ENCODE peak calls at places on chromosomes 5 and 9, in eight cellular contexts. U, E, D, H, Z, L, O and V are unnamed samples.

GRCh38 chr5:95779611-95780010 is 42.9 kb downstream of the GLRX start:
- DNase-seq in U (no peak), E (no peak), D (no peak), H (no peak), Z (no peak), L (no peak), O (no peak), V (no peak)

GRCh38 chr9:79685576-79685975 is 113.8 kb downstream of the TLE4 start:
- DNase-seq in U (no peak), E (no peak), D (no peak), H (no peak), Z (no peak), L (no peak), O (no peak), V (peak; percentile 48)

GRCh38 chr9:109278848-109279247 is 42.0 kb downstream of the EPB41L4B start:
- DNase-seq in U (no peak), E (no peak), D (no peak), H (no peak), Z (no peak), L (no peak), O (no peak), V (no peak)

GRCh38 chr5:171355302-171355724 is 32.3 kb upstream of the NPM1 start:
- DNase-seq in U (peak; percentile 51), E (no peak), D (no peak), H (no peak), Z (no peak), L (no peak), O (no peak), V (no peak)

GRCh38 chr9:124222918-124223720 is 34.6 kb upstream of the NEK6 start:
- DNase-seq in U (no peak), E (no peak), D (peak; percentile 25), H (no peak), Z (peak; percentile 6), L (peak; percentile 88), O (peak; percentile 82), V (no peak)

GRCh38 chr5:439636-440035 is 3.3 kb upstream of the EXOC3 start:
- DNase-seq in U (no peak), E (no peak), D (peak; percentile 29), H (no peak), Z (no peak), L (peak; percentile 28), O (no peak), V (no peak)

GRCh38 chr5:107668933-107669542 is 1.7 kb downstream of the EFNA5 start:
- DNase-seq in U (no peak), E (no peak), D (peak; percentile 76), H (peak; percentile 14), Z (no peak), L (no peak), O (peak; percentile 45), V (no peak)

GRCh38 chr9:16262467-16263261 is 607.8 kb downstream of the BNC2 start:
- DNase-seq in U (no peak), E (no peak), D (peak; percentile 85), H (no peak), Z (peak; percentile 69), L (no peak), O (peak; percentile 51), V (no peak)

GRCh38 chr9:111601237-111602018 is 2.0 kb upstream of the PTGR1 start:
- DNase-seq in U (no peak), E (no peak), D (no peak), H (no peak), Z (no peak), L (no peak), O (peak; percentile 64), V (no peak)

GRCh38 chr9:128657796-128658195 is 1.1 kb upstream of the DYNC2I2 start:
- DNase-seq in U (no peak), E (no peak), D (no peak), H (no peak), Z (no peak), L (no peak), O (no peak), V (no peak)

GRCh38 chr5:151454166-151454565 is 6.8 kb downstream of the SLC36A1 start:
- DNase-seq in U (no peak), E (no peak), D (no peak), H (peak; percentile 23), Z (no peak), L (no peak), O (peak; percentile 50), V (no peak)

GRCh38 chr9:136721339-136722092 is 9.1 kb downstream of the DIPK1B start:
- DNase-seq in U (no peak), E (no peak), D (peak; percentile 63), H (no peak), Z (peak; percentile 55), L (no peak), O (peak; percentile 12), V (no peak)

GRCh38 chr9:124882221-124882620 is 20.3 kb downstream of the ARPC5L start:
- DNase-seq in U (no peak), E (no peak), D (no peak), H (no peak), Z (no peak), L (no peak), O (no peak), V (no peak)

GRCh38 chr9:137039611-137040366 is 6.2 kb downstream of the NPDC1 start:
- DNase-seq in U (no peak), E (no peak), D (no peak), H (no peak), Z (no peak), L (no peak), O (no peak), V (no peak)

GRCh38 chr5:39208471-39208870 is 10.9 kb downstream of the FYB1 start:
- DNase-seq in U (no peak), E (no peak), D (no peak), H (no peak), Z (no peak), L (no peak), O (no peak), V (no peak)

GRCh38 chr5:129803403-129803802 is 55.5 kb downstream of the MINAR2 start:
- DNase-seq in U (no peak), E (no peak), D (no peak), H (no peak), Z (no peak), L (no peak), O (no peak), V (no peak)

GRCh38 chr9:96073531-96074284 is 198.2 kb downstream of the ERCC6L2 start:
- DNase-seq in U (no peak), E (no peak), D (peak; percentile 62), H (peak; percentile 17), Z (no peak), L (no peak), O (peak; percentile 49), V (no peak)

DNA sequence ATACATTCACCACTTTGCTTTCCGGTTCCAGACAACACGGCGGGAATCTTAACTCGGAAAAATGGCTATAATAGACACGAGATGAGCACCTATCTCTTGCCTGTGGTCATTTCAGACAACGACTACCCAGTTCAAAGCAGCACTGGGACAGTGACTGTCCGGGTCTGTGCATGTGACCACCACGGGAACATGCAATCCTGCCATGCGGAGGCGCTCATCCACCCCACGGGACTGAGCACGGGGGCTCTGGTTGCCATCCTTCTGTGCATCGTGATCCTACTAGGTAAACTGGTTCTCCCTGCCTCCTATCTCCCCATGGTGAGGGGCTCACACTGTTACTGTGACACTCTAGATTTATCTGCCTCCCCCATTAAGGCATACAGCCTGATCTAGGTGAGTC is 124.2 kb downstream of the CDH6 start:
- DNase-seq in U (no peak), E (no peak), D (peak; percentile 88), H (no peak), Z (no peak), L (no peak), O (no peak), V (no peak)
- TF ChIP-seq CTCF in U (no peak), E (no peak), D (peak; percentile 76), H (no peak), Z (no peak), L (no peak), O (no peak), V (no peak)

GRCh38 chr5:135951807-135952206 is 3.0 kb downstream of the LECT2 start:
- DNase-seq in U (no peak), E (no peak), D (no peak), H (no peak), Z (no peak), L (no peak), O (no peak), V (no peak)
- H3K27me3 ChIP-seq in U (no peaks in the 10 kb centered on the region), E (no peaks in the 10 kb centered on the region), D (peaks cover 24% of the 10 kb centered on the region), H (peaks cover 32% of the 10 kb centered on the region), Z (no peaks in the 10 kb centered on the region), L (no peaks in the 10 kb centered on the region), O (no peaks in the 10 kb centered on the region), V (no peaks in the 10 kb centered on the region)

GRCh38 chr5:14676320-14676719 is 11.8 kb downstream of the OTULIN start:
- DNase-seq in U (no peak), E (no peak), D (no peak), H (no peak), Z (no peak), L (no peak), O (peak; percentile 53), V (no peak)
- H3K4me3 ChIP-seq in U (peak overlapping the region; percentile 62), E (no peak overlapping the region), D (no peak overlapping the region), H (no peak overlapping the region), Z (no peak overlapping the region), L (no peak overlapping the region), O (no peak overlapping the region), V (no peak overlapping the region)

DNA sequence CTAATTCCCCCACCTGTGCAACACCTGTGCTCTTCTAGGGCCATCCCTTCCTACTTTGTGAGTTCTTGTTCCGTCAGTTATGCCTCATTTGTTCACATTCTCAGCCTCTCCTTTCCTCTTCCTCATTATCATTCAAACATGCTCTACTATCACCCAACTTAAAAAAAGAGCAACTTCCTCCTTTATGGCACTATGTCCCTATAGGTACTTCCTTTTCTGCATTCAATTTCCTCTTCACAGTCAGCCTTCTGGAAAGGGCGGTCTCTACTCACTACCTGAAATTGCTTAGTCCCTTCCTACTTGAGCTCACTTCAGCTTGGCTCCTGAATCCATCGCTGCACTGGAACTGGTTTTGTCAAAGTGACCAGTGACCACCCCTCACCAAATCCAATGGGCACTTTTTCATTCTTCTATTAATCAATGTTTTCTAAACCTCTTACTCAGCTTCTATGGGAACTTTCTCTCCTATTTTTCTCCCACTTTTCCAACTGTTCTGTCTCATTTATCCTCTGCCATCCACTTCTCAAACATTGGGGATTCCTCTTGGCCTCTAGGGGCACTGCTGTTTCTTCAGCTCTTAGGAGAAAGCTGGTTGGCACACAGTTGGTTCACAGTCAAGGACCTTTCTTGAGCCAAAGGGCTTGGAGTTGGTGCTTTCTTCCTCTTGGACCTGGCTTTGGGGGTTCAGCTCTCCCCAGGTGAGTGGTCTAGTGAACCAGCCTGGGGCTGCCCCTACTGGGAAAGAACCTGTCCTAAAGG is 112.0 kb upstream of the LHFPL2 start:
- DNase-seq in U (no peak), E (no peak), D (no peak), H (no peak), Z (no peak), L (no peak), O (no peak), V (no peak)
- TF ChIP-seq CTCF in U (peak; percentile 22), E (no peak), D (peak; percentile 72), H (no peak), Z (no peak), L (no peak), O (peak; percentile 50), V (no peak)

GRCh38 chr5:176134529-176135223 is 103.5 kb upstream of the SIMC1 start:
- DNase-seq in U (no peak), E (no peak), D (peak; percentile 63), H (no peak), Z (no peak), L (no peak), O (no peak), V (no peak)
- H3K27me3 ChIP-seq in U (peaks cover 4% of the 10 kb centered on the region), E (no peaks in the 10 kb centered on the region), D (no peaks in the 10 kb centered on the region), H (peaks cover 21% of the 10 kb centered on the region), Z (no peaks in the 10 kb centered on the region), L (peaks cover 24% of the 10 kb centered on the region), O (no peaks in the 10 kb centered on the region), V (no peaks in the 10 kb centered on the region)